ENCODE peak calls at places on chromosomes 5 and 9, in seven cellular contexts. I is neural progenitor cell, M is GM23248, J is H9, Y is OCI-LY7, V is GM23338, H is IMR-90. K is an unnamed sample.
A peak's percentile ranks its signal among the peaks of the same experiment; 100 is the strongest.

GRCh38 chr9:116057371-116057770 is 96.2 kb upstream of the PAPPA start:
- DNase-seq in V (no peak), Y (no peak), J (no peak), M (no peak), H (no peak), I (no peak), K (no peak)

GRCh38 chr5:68224561-68225187 is 9.1 kb downstream of the PIK3R1 start:
- DNase-seq in I (no peak), V (no peak), H (peak; percentile 56), J (no peak), M (peak; percentile 71), Y (no peak), K (no peak)

GRCh38 chr5:144469106-144469505 is 298.4 kb downstream of the KCTD16 start:
- DNase-seq in Y (no peak), V (no peak), H (peak; percentile 33), I (no peak), M (peak; percentile 59), J (no peak), K (no peak)

GRCh38 chr9:125332527-125332926 is 70.9 kb downstream of the GAPVD1 start:
- DNase-seq in M (no peak), Y (no peak), J (no peak), H (no peak), V (no peak), I (no peak), K (no peak)

GRCh38 chr5:177403826-177404640 is 3.6 kb upstream of the PFN3 start:
- DNase-seq in Y (peak; percentile 83), J (peak; percentile 74), H (peak; percentile 75), M (peak; percentile 93), I (peak; percentile 83), V (peak; percentile 80), K (no peak)

GRCh38 chr9:125745682-125746016 is 1.5 kb upstream of the PBX3 start:
- DNase-seq in M (no peak), I (no peak), Y (no peak), H (no peak), V (no peak), J (no peak), K (no peak)

GRCh38 chr5:57277085-57277484 is 103.2 kb downstream of the GPBP1 start:
- DNase-seq in I (no peak), V (peak; percentile 42), H (peak; percentile 40), M (peak; percentile 49), Y (peak; percentile 36), J (no peak), K (no peak)

GRCh38 chr9:15416880-15417279 is 5.8 kb upstream of the SNAPC3 start:
- DNase-seq in V (peak; percentile 76), H (peak; percentile 65), J (peak; percentile 42), I (peak; percentile 45), M (peak; percentile 41), Y (peak; percentile 30), K (no peak)

GRCh38 chr9:4865685-4866084 is 72.9 kb downstream of the RCL1 start:
- DNase-seq in H (no peak), V (no peak), I (no peak), Y (no peak), M (no peak), J (no peak), K (no peak)
- H4K20me1 ChIP-seq in H (no peaks in the 10 kb centered on the region), V (peaks cover 5% of the 10 kb centered on the region), I (no peaks in the 10 kb centered on the region), Y (no peaks in the 10 kb centered on the region), M (no peaks in the 10 kb centered on the region), J (no peaks in the 10 kb centered on the region), K (no peaks in the 10 kb centered on the region)

DNA sequence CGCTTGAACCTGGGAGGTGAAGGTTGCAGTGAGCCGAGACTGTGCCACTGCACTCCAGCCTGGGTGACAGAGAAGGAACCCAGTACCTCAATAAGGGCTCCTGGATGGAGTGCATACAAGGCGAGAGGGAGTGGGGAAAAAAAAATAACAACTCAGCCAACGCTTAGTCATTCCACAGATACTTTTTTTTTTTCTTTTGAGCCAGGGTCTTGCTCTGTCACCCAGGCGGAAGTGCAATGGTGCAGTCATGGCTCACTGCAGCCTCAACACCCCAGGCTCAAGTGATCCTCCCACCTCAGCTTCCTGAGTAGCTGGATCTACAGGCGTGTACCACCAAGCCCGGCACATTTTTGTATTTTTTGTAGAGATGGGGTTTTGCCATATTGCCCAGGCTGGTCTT is 59.5 kb upstream of the GGTA1 start:
- DNase-seq in Y (no peak), I (no peak), V (no peak), M (peak; percentile 41), H (peak; percentile 66), J (no peak), K (no peak)
- H3K27ac ChIP-seq in Y (no peak overlapping the region), I (no peak overlapping the region), V (no peak overlapping the region), M (no peak overlapping the region), H (no peak overlapping the region), J (no peak overlapping the region), K (no peak overlapping the region)

GRCh38 chr5:179606071-179606909 is 17.2 kb downstream of the HNRNPH1 start:
- DNase-seq in I (no peak), Y (no peak), H (no peak), V (no peak), M (no peak), J (no peak), K (no peak)
- H4K20me1 ChIP-seq in I (peaks cover 49% of the 10 kb centered on the region), Y (peaks cover 4% of the 10 kb centered on the region), H (peaks cover 57% of the 10 kb centered on the region), V (peaks cover 7% of the 10 kb centered on the region), M (no peaks in the 10 kb centered on the region), J (no peaks in the 10 kb centered on the region), K (peaks cover 10% of the 10 kb centered on the region)

GRCh38 chr9:85858351-85858750 is 82.6 kb upstream of the NAA35 start:
- DNase-seq in I (no peak), V (no peak), M (no peak), Y (no peak), J (no peak), H (no peak), K (no peak)

GRCh38 chr9:85863875-85864274 is 77.1 kb upstream of the NAA35 start:
- DNase-seq in V (no peak), I (no peak), H (no peak), J (no peak), M (no peak), Y (no peak), K (no peak)

GRCh38 chr9:85859751-85860150 is 81.2 kb upstream of the NAA35 start:
- DNase-seq in M (no peak), H (no peak), Y (no peak), I (no peak), J (no peak), V (no peak), K (no peak)
- H3K27ac ChIP-seq in M (no peak overlapping the region), H (no peak overlapping the region), Y (no peak overlapping the region), I (no peak overlapping the region), J (no peak overlapping the region), V (peak overlapping the region; percentile 18), K (no peak overlapping the region)

GRCh38 chr9:137683307-137683864 is 64.6 kb downstream of the EHMT1 start:
- DNase-seq in V (no peak), M (no peak), J (no peak), H (no peak), I (no peak), Y (no peak), K (no peak)
- H4K20me1 ChIP-seq in V (peaks cover 10% of the 10 kb centered on the region), M (peaks cover 21% of the 10 kb centered on the region), J (peaks cover 3% of the 10 kb centered on the region), H (peaks cover 75% of the 10 kb centered on the region), I (peaks cover 93% of the 10 kb centered on the region), Y (no peaks in the 10 kb centered on the region), K (peaks cover 27% of the 10 kb centered on the region)

GRCh38 chr5:35303152-35303551 is 72.9 kb upstream of the PRLR start:
- DNase-seq in I (no peak), M (no peak), H (no peak), J (no peak), Y (no peak), V (no peak), K (no peak)
- H3K27ac ChIP-seq in I (no peak overlapping the region), M (no peak overlapping the region), H (no peak overlapping the region), J (no peak overlapping the region), Y (no peak overlapping the region), V (no peak overlapping the region), K (no peak overlapping the region)

DNA sequence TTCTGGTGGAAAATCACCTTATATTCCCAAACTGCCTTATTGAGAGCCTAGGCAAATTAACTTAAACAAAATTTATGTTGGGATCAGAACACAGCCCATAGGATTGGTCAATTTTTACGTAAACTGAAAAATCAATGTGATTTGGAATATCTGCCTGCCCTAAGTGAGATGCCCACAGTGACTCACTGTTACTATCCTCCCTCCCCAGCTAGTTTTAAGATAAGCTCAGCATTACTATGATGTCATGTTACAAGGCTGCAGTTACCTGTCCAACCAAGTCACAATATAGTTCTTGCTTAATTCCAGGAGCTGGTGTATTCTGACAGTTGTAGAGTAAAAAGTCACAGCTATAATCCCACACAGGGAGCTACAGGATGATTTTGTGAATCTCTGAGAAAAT is 23.1 kb downstream of the SKP1 start:
- DNase-seq in Y (no peak), J (no peak), V (no peak), M (no peak), H (peak; percentile 38), I (no peak), K (no peak)
- H4K20me1 ChIP-seq in Y (no peaks in the 10 kb centered on the region), J (no peaks in the 10 kb centered on the region), V (peaks cover 19% of the 10 kb centered on the region), M (peaks cover 8% of the 10 kb centered on the region), H (peaks cover 31% of the 10 kb centered on the region), I (peaks cover 51% of the 10 kb centered on the region), K (no peaks in the 10 kb centered on the region)

K was measured in keratinocyte.